ENCODE peak calls at places on chromosome 1, in seven cellular contexts. T, B, L, X, V, Z and W are unnamed samples.

GRCh38 chr1:162023547-162024501 is at the start of gene OLFML2B:
- DNase-seq in T (peak), B (peak), L (peak), X (no peak), V (peak), Z (peak), W (peak)

GRCh38 chr1:54818461-54819194 is 17.5 kb upstream of the TTC22 start:
- DNase-seq in T (no peak), B (no peak), L (no peak), X (no peak), V (no peak), Z (no peak), W (no peak)

GRCh38 chr1:222124602-222125001 is 382.7 kb upstream of the DUSP10 start:
- DNase-seq in T (no peak), B (no peak), L (no peak), X (no peak), V (no peak), Z (peak), W (no peak)

GRCh38 chr1:1758692-1759455 is 19.4 kb downstream of the NADK start:
- DNase-seq in T (peak), B (peak), L (no peak), X (no peak), V (peak), Z (peak), W (no peak)

GRCh38 chr1:91742848-91743292 is 143.1 kb downstream of the TGFBR3 start:
- DNase-seq in T (no peak), B (no peak), L (no peak), X (no peak), V (peak), Z (no peak), W (no peak)

GRCh38 chr1:154434346-154435075 is 29.4 kb downstream of the IL6R start:
- DNase-seq in T (no peak), B (no peak), L (no peak), X (no peak), V (no peak), Z (peak), W (no peak)

GRCh38 chr1:150267896-150268295 is 920 bp downstream of the APH1A start:
- DNase-seq in T (no peak), B (no peak), L (no peak), X (no peak), V (no peak), Z (no peak), W (no peak)

GRCh38 chr1:93874025-93874651 is 4.9 kb downstream of the DNTTIP2 start:
- DNase-seq in T (peak), B (no peak), L (no peak), X (no peak), V (peak), Z (no peak), W (peak)

GRCh38 chr1:229342902-229343587 is at the start of gene CCSAP:
- DNase-seq in T (peak), B (no peak), L (peak), X (no peak), V (peak), Z (peak), W (peak)

GRCh38 chr1:234979316-234980223 is 149.1 kb downstream of the TOMM20 start:
- DNase-seq in T (no peak), B (no peak), L (no peak), X (no peak), V (peak), Z (no peak), W (no peak)

GRCh38 chr1:88407248-88407647 is 276.8 kb upstream of the PKN2 start:
- DNase-seq in T (no peak), B (no peak), L (no peak), X (no peak), V (no peak), Z (no peak), W (no peak)

GRCh38 chr1:157748262-157748817 is 28.6 kb downstream of the FCRL2 start:
- DNase-seq in T (no peak), B (no peak), L (no peak), X (no peak), V (no peak), Z (no peak), W (no peak)

GRCh38 chr1:154936416-154937050 is at the start of gene PMVK:
- DNase-seq in T (peak), B (peak), L (peak), X (peak), V (peak), Z (peak), W (peak)

GRCh38 chr1:18907021-18907913 is 4.9 kb upstream of the ALDH4A1 start:
- DNase-seq in T (peak), B (peak), L (peak), X (no peak), V (peak), Z (peak), W (peak)
- TF ChIP-seq MAX in T (no peak), B (no peak), L (no peak), X (no peak), V (no peak), Z (no peak), W (no peak)

GRCh38 chr1:116624040-116624439 is 43.5 kb downstream of the IGSF3 start:
- DNase-seq in T (no peak), B (no peak), L (no peak), X (no peak), V (no peak), Z (no peak), W (no peak)

GRCh38 chr1:116628448-116628847 is 39.1 kb downstream of the IGSF3 start:
- DNase-seq in T (no peak), B (no peak), L (no peak), X (peak), V (no peak), Z (no peak), W (no peak)
- TF ChIP-seq MAX in T (no peak), B (no peak), L (no peak), X (no peak), V (no peak), Z (no peak), W (no peak)

GRCh38 chr1:180962178-180962577 is 49.5 kb downstream of the KIAA1614 start:
- DNase-seq in T (no peak), B (no peak), L (no peak), X (no peak), V (no peak), Z (no peak), W (no peak)
- TF ChIP-seq MAX in T (no peak), B (no peak), L (no peak), X (no peak), V (no peak), Z (no peak), W (no peak)

DNA sequence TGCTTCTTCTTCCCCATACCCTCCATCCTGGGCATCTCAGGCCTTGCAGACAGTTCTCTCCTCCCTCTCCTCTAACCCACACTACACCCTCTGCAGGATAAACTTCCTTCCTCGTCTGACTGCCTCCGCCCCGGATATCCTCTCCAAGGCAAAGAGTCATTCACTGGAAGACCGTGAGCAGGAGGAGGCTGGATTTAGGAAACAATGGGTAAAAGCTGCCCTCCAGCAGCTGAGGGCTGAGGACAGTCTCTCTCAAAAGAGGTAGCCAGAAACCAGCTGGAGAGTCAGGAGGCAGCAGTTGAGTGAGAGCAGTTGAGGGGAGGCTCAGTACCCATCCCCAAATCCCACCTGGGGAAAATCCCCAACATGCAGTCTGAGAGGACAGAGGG is 1.4 kb downstream of the CSRP1 start:
- DNase-seq in T (no peak), B (no peak), L (no peak), X (no peak), V (peak), Z (no peak), W (no peak)
- TF ChIP-seq MAX in T (no peak), B (no peak), L (no peak), X (no peak), V (no peak), Z (no peak), W (no peak)

DNA sequence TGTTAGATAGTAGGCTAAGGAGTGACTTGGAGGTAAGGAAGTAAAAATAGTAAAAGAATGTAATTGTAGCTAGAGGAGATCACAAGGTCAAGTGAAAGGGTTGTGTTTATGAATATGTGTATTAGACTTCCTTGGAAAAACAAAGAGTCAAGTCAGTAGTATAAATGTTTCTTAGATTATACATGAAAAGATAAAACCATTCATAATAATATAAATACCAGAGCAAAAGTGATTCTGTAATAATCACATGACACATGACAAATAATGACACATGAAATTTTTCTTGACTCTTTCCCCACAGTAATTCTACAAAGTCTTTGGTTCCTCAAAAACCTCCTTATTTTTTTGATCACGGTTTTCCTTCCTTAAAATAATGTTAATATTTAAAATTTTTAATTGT is 56.4 kb downstream of the IVNS1ABP start:
- DNase-seq in T (no peak), B (no peak), L (no peak), X (no peak), V (peak), Z (no peak), W (no peak)
- TF ChIP-seq MAX in T (no peak), B (no peak), L (no peak), X (no peak), V (no peak), Z (no peak), W (no peak)

GRCh38 chr1:84762664-84763063 is 72.4 kb upstream of the SSX2IP start:
- DNase-seq in T (no peak), B (no peak), L (no peak), X (no peak), V (no peak), Z (no peak), W (no peak)

GRCh38 chr1:84759756-84760155 is 69.5 kb upstream of the SSX2IP start:
- DNase-seq in T (no peak), B (no peak), L (no peak), X (no peak), V (no peak), Z (peak), W (no peak)

GRCh38 chr1:84756455-84757082 is 66.3 kb upstream of the SSX2IP start:
- DNase-seq in T (no peak), B (no peak), L (no peak), X (no peak), V (no peak), Z (no peak), W (no peak)

GRCh38 chr1:84757301-84757700 is 67.0 kb upstream of the SSX2IP start:
- DNase-seq in T (no peak), B (no peak), L (no peak), X (no peak), V (no peak), Z (peak), W (no peak)

GRCh38 chr1:84758968-84759491 is 68.8 kb upstream of the SSX2IP start:
- DNase-seq in T (no peak), B (no peak), L (no peak), X (no peak), V (no peak), Z (no peak), W (no peak)
- TF ChIP-seq MAX in T (no peak), B (no peak), L (no peak), X (no peak), V (no peak), Z (no peak), W (no peak)

GRCh38 chr1:18119289-18119688 is 11.7 kb downstream of the IGSF21 start:
- DNase-seq in T (no peak), B (no peak), L (no peak), X (no peak), V (no peak), Z (no peak), W (no peak)
- TF ChIP-seq MAX in T (no peak), B (no peak), L (no peak), X (no peak), V (no peak), Z (no peak), W (no peak)

DNA sequence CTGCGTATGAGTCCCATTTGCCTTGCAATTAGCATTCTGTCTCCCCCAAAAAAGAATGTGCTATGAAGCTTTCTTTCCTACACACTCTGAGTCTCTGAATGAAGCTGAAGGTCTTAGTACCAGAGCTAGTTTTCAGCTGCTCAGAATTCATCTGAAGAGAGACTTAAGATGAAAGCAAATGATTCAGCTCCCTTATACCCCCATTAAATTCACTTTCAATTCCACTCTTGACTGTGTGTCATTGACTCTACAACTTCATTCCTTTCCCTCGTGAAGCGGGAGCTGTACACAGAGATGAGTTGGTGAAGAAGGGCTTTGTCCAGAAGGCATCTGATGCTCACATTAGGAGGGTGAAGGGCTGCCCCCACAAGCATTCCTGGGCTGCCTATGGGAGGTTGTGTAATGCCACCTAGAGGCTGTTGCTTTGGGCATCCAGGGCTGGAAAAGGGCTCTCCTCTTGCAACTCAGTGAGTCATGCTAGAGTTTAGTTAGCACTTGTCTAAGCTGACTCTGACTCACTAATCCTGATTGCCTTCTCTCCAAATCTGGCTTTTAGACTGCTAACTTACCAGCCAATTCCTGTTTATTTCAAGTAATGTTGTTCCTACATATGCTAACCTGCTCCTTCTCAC is 1.8 kb downstream of the SPRR1B start:
- DNase-seq in T (peak), B (peak), L (peak), X (no peak), V (peak), Z (peak), W (peak)
- TF ChIP-seq MAX in T (no peak), B (no peak), L (no peak), X (no peak), V (no peak), Z (no peak), W (no peak)

DNA sequence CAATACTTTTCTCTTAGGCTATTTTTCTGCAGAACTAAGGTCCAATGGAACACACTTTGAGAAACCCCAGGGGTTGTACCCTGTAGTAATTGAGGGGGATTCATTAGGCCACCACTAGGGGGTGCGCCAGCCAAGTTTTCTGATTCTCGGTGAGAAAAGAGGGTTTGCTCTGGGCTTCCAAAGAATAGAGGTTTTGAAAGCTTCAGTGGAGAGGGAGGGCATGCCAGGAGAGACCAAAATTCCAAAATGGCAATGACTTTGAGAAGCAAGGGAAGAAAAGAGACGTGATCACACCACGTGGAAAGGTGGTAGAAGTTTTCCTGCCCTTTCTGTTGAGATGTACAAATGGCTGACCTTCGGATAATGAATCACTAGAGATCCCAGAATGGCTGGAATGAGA is 323.3 kb downstream of the RPS6KC1 start:
- DNase-seq in T (peak), B (peak), L (peak), X (no peak), V (peak), Z (peak), W (peak)
- TF ChIP-seq MAX in T (no peak), B (no peak), L (no peak), X (no peak), V (no peak), Z (no peak), W (no peak)

GRCh38 chr1:197526736-197527371 is 248.4 kb downstream of the DENND1B start:
- DNase-seq in T (peak), B (peak), L (no peak), X (no peak), V (peak), Z (peak), W (peak)
- TF ChIP-seq MAX in T (no peak), B (no peak), L (no peak), X (no peak), V (no peak), Z (no peak), W (no peak)